ENCODE peak calls at places on chromosomes 12 and 14, in nine cellular contexts. One of them, this sample, is unnamed.
A peak's percentile ranks its signal among the peaks of the same experiment; 100 is the strongest.

GRCh38 chr12:52383331-52383730 is 2.1 kb downstream of the KRT84 start:
- DNase-seq in right atrium auricular region: no peak
- DNase-seq in AG04450: no peak
- DNase-seq in AG09309: no peak
- DNase-seq in fibroblast of pulmonary artery: no peak
- DNase-seq in upper lobe of right lung: peak; percentile 25
- DNase-seq in tibial nerve: no peak
- DNase-seq in retinal pigment epithelial cell: no peak
- DNase-seq in colonic mucosa: no peak
- DNase-seq in this sample: no peak

GRCh38 chr12:5000658-5001390 is 42.9 kb upstream of the KCNA5 start:
- DNase-seq in fibroblast of pulmonary artery: no peak
- DNase-seq in tibial nerve: no peak
- DNase-seq in colonic mucosa: no peak
- DNase-seq in retinal pigment epithelial cell: no peak
- DNase-seq in right atrium auricular region: no peak
- DNase-seq in upper lobe of right lung: no peak
- DNase-seq in AG09309: no peak
- DNase-seq in AG04450: no peak
- DNase-seq in this sample: no peak

GRCh38 chr12:121800694-121801600 is 2.9 kb upstream of the SETD1B start:
- DNase-seq in right atrium auricular region: peak; percentile 86
- DNase-seq in AG09309: no peak
- DNase-seq in tibial nerve: peak; percentile 57
- DNase-seq in upper lobe of right lung: peak; percentile 86
- DNase-seq in AG04450: peak; percentile 62
- DNase-seq in colonic mucosa: peak; percentile 78
- DNase-seq in retinal pigment epithelial cell: no peak
- DNase-seq in fibroblast of pulmonary artery: peak; percentile 85
- DNase-seq in this sample: peak; percentile 84

GRCh38 chr12:128077211-128077916 is 189.6 kb upstream of the TMEM132C start:
- DNase-seq in fibroblast of pulmonary artery: no peak
- DNase-seq in upper lobe of right lung: no peak
- DNase-seq in AG04450: no peak
- DNase-seq in retinal pigment epithelial cell: no peak
- DNase-seq in right atrium auricular region: no peak
- DNase-seq in colonic mucosa: peak; percentile 2
- DNase-seq in AG09309: no peak
- DNase-seq in tibial nerve: no peak
- DNase-seq in this sample: no peak

GRCh38 chr12:124637586-124637985 is 70.2 kb upstream of the NCOR2 start:
- DNase-seq in right atrium auricular region: no peak
- DNase-seq in retinal pigment epithelial cell: no peak
- DNase-seq in colonic mucosa: no peak
- DNase-seq in fibroblast of pulmonary artery: no peak
- DNase-seq in tibial nerve: no peak
- DNase-seq in AG09309: no peak
- DNase-seq in AG04450: no peak
- DNase-seq in upper lobe of right lung: no peak
- DNase-seq in this sample: no peak

GRCh38 chr12:16681196-16681595 is 75.2 kb upstream of the LMO3 start:
- DNase-seq in right atrium auricular region: no peak
- DNase-seq in colonic mucosa: no peak
- DNase-seq in AG04450: no peak
- DNase-seq in upper lobe of right lung: no peak
- DNase-seq in tibial nerve: no peak
- DNase-seq in retinal pigment epithelial cell: no peak
- DNase-seq in fibroblast of pulmonary artery: no peak
- DNase-seq in AG09309: no peak
- DNase-seq in this sample: no peak

GRCh38 chr12:29769162-29769820 is 14.5 kb downstream of the TMTC1 start:
- DNase-seq in fibroblast of pulmonary artery: peak; percentile 95
- DNase-seq in AG04450: peak; percentile 88
- DNase-seq in AG09309: peak; percentile 56
- DNase-seq in retinal pigment epithelial cell: peak; percentile 93
- DNase-seq in tibial nerve: peak; percentile 35
- DNase-seq in upper lobe of right lung: no peak
- DNase-seq in colonic mucosa: no peak
- DNase-seq in right atrium auricular region: no peak
- DNase-seq in this sample: peak; percentile 94

GRCh38 chr12:120865094-120865493 is 39.1 kb downstream of the SPPL3 start:
- DNase-seq in right atrium auricular region: no peak
- DNase-seq in AG09309: no peak
- DNase-seq in tibial nerve: no peak
- DNase-seq in upper lobe of right lung: no peak
- DNase-seq in colonic mucosa: no peak
- DNase-seq in AG04450: no peak
- DNase-seq in fibroblast of pulmonary artery: no peak
- DNase-seq in retinal pigment epithelial cell: no peak
- DNase-seq in this sample: no peak

GRCh38 chr12:93892431-93893210 is 215.4 kb downstream of the CRADD start:
- DNase-seq in upper lobe of right lung: no peak
- DNase-seq in AG04450: no peak
- DNase-seq in tibial nerve: no peak
- DNase-seq in AG09309: no peak
- DNase-seq in right atrium auricular region: peak; percentile 49
- DNase-seq in retinal pigment epithelial cell: peak; percentile 81
- DNase-seq in fibroblast of pulmonary artery: no peak
- DNase-seq in colonic mucosa: no peak
- DNase-seq in this sample: no peak

GRCh38 chr14:65558363-65558762 is 145.8 kb downstream of the FUT8 start:
- DNase-seq in fibroblast of pulmonary artery: no peak
- DNase-seq in colonic mucosa: no peak
- DNase-seq in right atrium auricular region: no peak
- DNase-seq in tibial nerve: no peak
- DNase-seq in retinal pigment epithelial cell: no peak
- DNase-seq in upper lobe of right lung: no peak
- DNase-seq in AG04450: no peak
- DNase-seq in AG09309: no peak
- DNase-seq in this sample: peak; percentile 18

GRCh38 chr14:34461334-34462131 is 507 bp downstream of the SPTSSA start:
- DNase-seq in tibial nerve: peak; percentile 44
- DNase-seq in retinal pigment epithelial cell: no peak
- DNase-seq in colonic mucosa: peak; percentile 77
- DNase-seq in AG09309: no peak
- DNase-seq in right atrium auricular region: peak; percentile 73
- DNase-seq in AG04450: no peak
- DNase-seq in upper lobe of right lung: peak; percentile 79
- DNase-seq in fibroblast of pulmonary artery: peak; percentile 51
- DNase-seq in this sample: peak; percentile 55

GRCh38 chr12:9649532-9649940 is 20.0 kb upstream of the CLEC2D start:
- DNase-seq in colonic mucosa: peak; percentile 28
- DNase-seq in fibroblast of pulmonary artery: no peak
- DNase-seq in upper lobe of right lung: no peak
- DNase-seq in AG04450: no peak
- DNase-seq in right atrium auricular region: no peak
- DNase-seq in tibial nerve: no peak
- DNase-seq in AG09309: no peak
- DNase-seq in retinal pigment epithelial cell: no peak
- DNase-seq in this sample: no peak

DNA sequence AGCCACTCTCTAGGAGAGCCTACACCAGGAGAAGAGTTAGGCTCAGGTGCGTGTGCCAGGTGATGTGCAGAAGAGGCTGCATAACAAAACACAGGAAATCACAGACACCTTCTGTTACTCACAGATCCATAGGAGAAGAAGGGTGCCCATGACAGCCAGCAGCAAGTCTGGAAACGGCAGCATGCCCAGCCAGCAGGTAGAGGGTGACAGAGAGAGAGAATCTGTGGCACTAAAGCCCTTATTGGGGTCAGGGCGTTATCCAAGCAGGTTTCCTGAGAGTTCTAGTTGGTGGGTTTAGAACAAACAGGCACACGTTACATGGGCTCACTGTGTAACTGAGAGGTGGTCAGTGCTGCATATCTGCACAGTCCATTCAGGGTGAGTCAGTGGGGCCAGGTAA is 14.9 kb upstream of the SLC8A3 start:
- DNase-seq in AG09309: no peak
- DNase-seq in right atrium auricular region: no peak
- DNase-seq in AG04450: no peak
- DNase-seq in colonic mucosa: no peak
- DNase-seq in tibial nerve: no peak
- DNase-seq in retinal pigment epithelial cell: no peak
- DNase-seq in upper lobe of right lung: no peak
- DNase-seq in fibroblast of pulmonary artery: no peak
- DNase-seq in this sample: no peak
- H3K4me3 ChIP-seq in AG09309: no peak overlapping the region
- H3K4me3 ChIP-seq in right atrium auricular region: no peak overlapping the region
- H3K4me3 ChIP-seq in AG04450: no peak overlapping the region
- H3K4me3 ChIP-seq in colonic mucosa: no peak overlapping the region
- H3K4me3 ChIP-seq in tibial nerve: no peak overlapping the region
- H3K4me3 ChIP-seq in retinal pigment epithelial cell: no peak overlapping the region
- H3K4me3 ChIP-seq in upper lobe of right lung: no peak overlapping the region
- H3K4me3 ChIP-seq in fibroblast of pulmonary artery: no peak overlapping the region
- H3K4me3 ChIP-seq in this sample: no peak overlapping the region

DNA sequence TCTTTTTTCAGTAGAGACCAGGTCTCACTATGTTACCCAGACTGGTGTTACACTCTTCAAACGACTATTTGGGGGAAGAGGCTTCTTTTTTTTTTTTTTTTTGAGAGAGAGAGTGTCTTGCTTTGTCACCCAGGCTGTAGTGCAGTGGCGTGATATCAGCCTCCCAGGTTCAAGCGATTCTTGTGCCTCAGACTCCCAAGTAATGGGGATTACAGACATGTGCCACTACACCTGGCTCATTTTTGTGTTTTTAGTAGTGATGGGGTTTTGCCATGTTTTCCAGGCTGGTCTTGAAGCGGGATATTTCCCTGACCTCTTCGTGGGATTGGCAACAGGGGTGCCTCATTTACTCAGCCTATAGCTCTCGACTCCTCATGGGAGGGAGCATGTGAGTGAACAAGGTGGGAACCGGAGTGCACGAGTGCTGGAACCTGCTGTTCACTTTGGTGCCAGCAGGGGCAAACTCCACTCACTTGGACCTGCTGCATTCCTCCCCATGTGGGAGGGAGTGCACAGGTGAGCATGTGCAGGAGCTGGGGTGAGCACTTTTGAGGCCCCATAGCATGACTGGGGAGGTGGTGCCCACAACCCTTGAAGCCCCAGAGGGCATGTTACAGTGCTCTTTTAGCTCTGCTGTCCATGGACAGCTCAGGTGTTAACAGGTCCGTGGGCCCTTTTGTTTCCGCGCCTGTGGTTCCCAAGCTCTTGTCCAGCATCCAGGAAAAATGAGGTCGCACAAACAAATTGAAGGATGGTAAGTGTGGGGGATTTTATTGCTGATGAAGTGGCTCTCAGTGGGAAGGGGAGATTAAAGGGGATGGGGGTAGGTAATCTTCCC is 79.1 kb upstream of the HECTD1 start:
- DNase-seq in retinal pigment epithelial cell: no peak
- DNase-seq in AG04450: no peak
- DNase-seq in tibial nerve: no peak
- DNase-seq in upper lobe of right lung: no peak
- DNase-seq in fibroblast of pulmonary artery: no peak
- DNase-seq in AG09309: no peak
- DNase-seq in right atrium auricular region: no peak
- DNase-seq in colonic mucosa: no peak
- DNase-seq in this sample: no peak
- TF ChIP-seq CTCF in retinal pigment epithelial cell: peak; percentile 30
- TF ChIP-seq CTCF in AG04450: peak; percentile 24
- TF ChIP-seq CTCF in tibial nerve: no peak
- TF ChIP-seq CTCF in upper lobe of right lung: peak; percentile 41
- TF ChIP-seq CTCF in fibroblast of pulmonary artery: peak; percentile 26
- TF ChIP-seq CTCF in AG09309: peak; percentile 48
- TF ChIP-seq CTCF in right atrium auricular region: no peak
- TF ChIP-seq CTCF in colonic mucosa: peak; percentile 33
- TF ChIP-seq CTCF in this sample: peak; percentile 53

DNA sequence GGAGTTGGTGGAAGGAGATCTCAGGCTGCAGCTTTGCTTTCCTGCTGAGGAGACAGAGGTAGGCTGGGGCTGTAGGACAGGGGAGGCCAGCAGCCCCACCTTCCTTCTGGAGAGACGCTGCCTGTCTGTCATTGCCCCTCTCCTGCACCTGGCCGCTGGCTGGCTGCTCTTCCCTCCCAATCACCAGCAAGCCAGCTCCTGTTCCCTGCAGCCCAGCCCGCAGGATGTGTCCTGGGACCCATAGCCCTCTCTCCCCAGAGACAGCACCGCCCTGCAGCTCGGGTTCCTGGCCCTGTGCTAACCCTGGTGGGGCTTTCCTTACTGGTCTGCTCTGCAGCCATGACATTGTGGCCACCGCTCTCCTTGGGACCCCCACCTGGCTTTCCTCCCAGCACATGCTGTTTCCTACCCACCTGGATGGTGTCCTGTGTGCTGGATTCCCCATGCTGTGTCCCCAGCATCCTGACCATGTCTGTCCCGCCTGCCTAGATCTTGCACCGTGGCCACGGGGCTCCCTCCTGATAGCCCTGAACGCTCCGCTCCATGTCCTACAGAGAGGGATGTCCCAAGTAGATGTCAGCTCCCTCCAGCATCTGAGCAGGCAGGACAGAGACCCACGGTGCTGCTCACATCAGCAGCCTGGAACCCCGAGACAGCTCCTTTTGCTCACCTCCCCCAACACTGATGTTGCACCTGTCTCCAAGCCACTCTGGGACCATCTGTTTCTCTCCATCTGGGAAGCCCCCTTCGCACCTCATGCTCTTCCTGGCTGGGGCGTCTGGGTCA is 1.2 kb upstream of the MTA1 start:
- DNase-seq in tibial nerve: no peak
- DNase-seq in colonic mucosa: no peak
- DNase-seq in fibroblast of pulmonary artery: no peak
- DNase-seq in upper lobe of right lung: no peak
- DNase-seq in AG09309: no peak
- DNase-seq in AG04450: no peak
- DNase-seq in retinal pigment epithelial cell: no peak
- DNase-seq in right atrium auricular region: no peak
- DNase-seq in this sample: no peak
- H3K4me3 ChIP-seq in tibial nerve: no peak overlapping the region
- H3K4me3 ChIP-seq in colonic mucosa: no peak overlapping the region
- H3K4me3 ChIP-seq in fibroblast of pulmonary artery: no peak overlapping the region
- H3K4me3 ChIP-seq in upper lobe of right lung: peak overlapping the region; percentile 72
- H3K4me3 ChIP-seq in AG09309: peak overlapping the region; percentile 70
- H3K4me3 ChIP-seq in AG04450: peak overlapping the region; percentile 80
- H3K4me3 ChIP-seq in retinal pigment epithelial cell: peak overlapping the region; percentile 72
- H3K4me3 ChIP-seq in right atrium auricular region: peak overlapping the region; percentile 62
- H3K4me3 ChIP-seq in this sample: peak overlapping the region; percentile 76

DNA sequence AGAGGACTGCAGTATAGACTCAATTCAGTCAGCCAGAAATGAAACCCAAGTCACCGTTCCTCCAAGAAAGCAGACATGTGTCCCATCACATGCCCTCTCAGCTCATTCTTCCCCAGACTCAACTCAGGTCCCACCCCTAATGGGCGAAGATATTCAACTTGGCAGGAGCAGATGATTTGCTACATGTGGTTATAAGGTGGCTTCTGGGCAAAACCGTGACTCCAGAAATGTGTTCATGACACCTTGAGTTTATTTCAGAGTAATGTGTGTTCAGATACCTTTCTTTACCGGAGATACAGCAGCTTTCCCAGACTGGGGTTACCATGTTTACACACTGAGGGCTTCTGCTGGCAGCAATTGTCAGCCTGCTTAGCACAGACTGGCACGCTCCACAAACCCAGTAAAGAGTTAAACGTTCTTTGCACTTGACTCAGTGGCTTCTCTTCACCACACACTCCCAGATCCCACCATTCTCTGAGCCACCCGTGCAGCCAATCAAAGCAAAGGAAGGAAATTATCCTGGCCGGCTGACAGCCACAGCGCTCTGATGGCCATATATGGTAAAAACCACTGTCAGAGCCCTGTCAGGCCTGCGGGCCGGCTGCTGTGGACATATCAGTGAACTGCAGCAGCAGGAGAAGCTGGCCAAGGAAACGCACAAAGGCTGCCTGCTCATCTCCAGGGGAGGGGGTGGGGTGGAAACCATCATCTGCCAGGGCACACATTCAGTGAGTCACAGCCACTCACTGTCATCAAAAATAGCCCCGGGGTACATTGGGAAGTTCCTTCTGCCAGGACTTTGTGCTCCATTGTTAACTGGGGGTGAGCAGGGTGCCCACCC is 39.9 kb downstream of the CORO1C start:
- DNase-seq in AG09309: peak; percentile 98
- DNase-seq in upper lobe of right lung: peak; percentile 88
- DNase-seq in tibial nerve: peak; percentile 90
- DNase-seq in right atrium auricular region: peak; percentile 99
- DNase-seq in AG04450: peak; percentile 99
- DNase-seq in retinal pigment epithelial cell: peak; percentile 93
- DNase-seq in colonic mucosa: peak; percentile 86
- DNase-seq in fibroblast of pulmonary artery: peak; percentile 99
- DNase-seq in this sample: peak; percentile 99
- TF ChIP-seq CTCF in AG09309: peak; percentile 38
- TF ChIP-seq CTCF in upper lobe of right lung: peak; percentile 44
- TF ChIP-seq CTCF in tibial nerve: peak; percentile 37
- TF ChIP-seq CTCF in right atrium auricular region: peak; percentile 23
- TF ChIP-seq CTCF in AG04450: peak; percentile 31
- TF ChIP-seq CTCF in retinal pigment epithelial cell: peak; percentile 24
- TF ChIP-seq CTCF in colonic mucosa: peak; percentile 33
- TF ChIP-seq CTCF in fibroblast of pulmonary artery: peak; percentile 25
- TF ChIP-seq CTCF in this sample: peak; percentile 57